ENCODE peak calls at places on chromosome 4, in ten cellular contexts. Q is spleen, K is BJ, P is brain microvascular endothelial cell, T is choroid plexus epithelial cell, S is tibial artery, X is AG04450, E is mucosa of descending colon, D is left lung, N is Calu3. W is an unnamed sample.

GRCh38 chr4:101114936-101115372 is 232.4 kb downstream of the PPP3CA start:
- DNase-seq in Q (no peak), K (no peak), N (peak), P (peak), D (no peak), S (no peak), T (peak), E (no peak), X (no peak), W (no peak)

GRCh38 chr4:123922847-123923246 is 526.3 kb downstream of the SPRY1 start:
- DNase-seq in N (no peak), K (no peak), Q (no peak), S (no peak), E (no peak), P (no peak), X (no peak), T (no peak), D (no peak), W (no peak)

GRCh38 chr4:139265654-139266053 is 14.4 kb downstream of the MGARP start:
- DNase-seq in D (no peak), P (no peak), T (no peak), N (no peak), S (no peak), E (no peak), Q (no peak), X (no peak), K (no peak), W (no peak)

GRCh38 chr4:107825072-107825789 is 499 bp downstream of the SGMS2 start:
- DNase-seq in D (peak), E (peak), S (peak), Q (no peak), P (peak), T (peak), N (peak), X (no peak), K (no peak), W (no peak)

GRCh38 chr4:141229408-141230101 is 8.9 kb downstream of the ZNF330 start:
- DNase-seq in K (no peak), T (no peak), E (no peak), Q (no peak), P (no peak), X (no peak), D (no peak), S (no peak), N (no peak), W (no peak)

GRCh38 chr4:54676062-54676461 is 18.3 kb downstream of the KIT start:
- DNase-seq in K (no peak), N (no peak), D (no peak), S (no peak), P (no peak), Q (no peak), T (no peak), X (no peak), E (no peak), W (no peak)

GRCh38 chr4:83490876-83491450 is 6.1 kb upstream of the ABRAXAS1 start:
- DNase-seq in X (no peak), S (no peak), P (peak), D (no peak), N (peak), K (no peak), T (peak), Q (no peak), E (no peak), W (no peak)

GRCh38 chr4:7539659-7540058 is 104.9 kb upstream of the PSAPL1 start:
- DNase-seq in S (no peak), P (peak), T (peak), K (no peak), N (peak), D (no peak), X (no peak), E (peak), Q (peak), W (no peak)

GRCh38 chr4:93731448-93731847 is 97.1 kb upstream of the ATOH1 start:
- DNase-seq in N (no peak), P (peak), S (no peak), X (no peak), D (no peak), Q (no peak), T (no peak), K (no peak), E (no peak), W (no peak)

GRCh38 chr4:154018659-154019058 is 229.8 kb upstream of the SFRP2 start:
- DNase-seq in N (peak), S (no peak), Q (no peak), E (no peak), K (no peak), D (no peak), X (no peak), T (peak), P (no peak), W (no peak)

GRCh38 chr4:112214397-112215264 is 17.0 kb upstream of the AP1AR start:
- DNase-seq in P (no peak), N (no peak), X (no peak), T (peak), D (no peak), E (no peak), Q (no peak), K (no peak), S (no peak), W (no peak)

GRCh38 chr4:167802463-167803212 is 289.7 kb upstream of the ANXA10 start:
- DNase-seq in E (no peak), K (no peak), S (no peak), Q (no peak), P (no peak), N (no peak), T (no peak), X (no peak), D (no peak), W (no peak)

GRCh38 chr4:174222266-174222872 is 61.1 kb downstream of the FBXO8 start:
- DNase-seq in X (no peak), P (peak), E (no peak), D (no peak), N (peak), K (no peak), Q (no peak), S (no peak), T (peak), W (no peak)

GRCh38 chr4:80154547-80154933 is 42.8 kb upstream of the PRDM8 start:
- DNase-seq in E (no peak), X (no peak), K (no peak), D (no peak), T (peak), S (no peak), N (no peak), P (no peak), Q (no peak), W (no peak)

GRCh38 chr4:8774071-8774470 is 97.6 kb downstream of the HMX1 start:
- DNase-seq in X (no peak), S (no peak), K (no peak), Q (peak), P (no peak), D (no peak), N (no peak), T (no peak), E (peak), W (no peak)

GRCh38 chr4:3851881-3852280 is 85.7 kb downstream of the ADRA2C start:
- DNase-seq in N (no peak), D (no peak), P (no peak), Q (no peak), T (no peak), K (no peak), E (peak), S (no peak), X (no peak), W (no peak)

GRCh38 chr4:112633477-112634235 is 3.1 kb downstream of the ZGRF1 start:
- DNase-seq in E (no peak), K (no peak), Q (no peak), D (no peak), P (no peak), X (no peak), N (no peak), S (no peak), T (peak), W (no peak)

GRCh38 chr4:23957465-23957864 is 67.6 kb upstream of the PPARGC1A start:
- DNase-seq in D (no peak), E (no peak), T (no peak), S (no peak), P (no peak), X (no peak), Q (no peak), K (no peak), N (no peak), W (no peak)

GRCh38 chr4:29467044-29467717 is 1253.0 kb upstream of the PCDH7 start:
- DNase-seq in P (peak), D (no peak), T (no peak), K (no peak), N (no peak), S (no peak), X (no peak), Q (no peak), E (no peak), W (no peak)

GRCh38 chr4:508675-509373 is 9.8 kb downstream of the PIGG start:
- DNase-seq in S (no peak), P (no peak), N (no peak), E (no peak), K (peak), T (peak), Q (no peak), D (no peak), X (no peak), W (no peak)

GRCh38 chr4:40506492-40506891 is 123.2 kb downstream of the RBM47 start:
- DNase-seq in T (no peak), Q (no peak), E (no peak), K (no peak), D (no peak), N (no peak), P (no peak), X (no peak), S (no peak), W (no peak)

GRCh38 chr4:28117067-28117756 is 1256.6 kb downstream of the STIM2 start:
- DNase-seq in S (no peak), E (peak), N (no peak), Q (peak), D (no peak), T (no peak), X (no peak), P (no peak), K (no peak), W (no peak)

GRCh38 chr4:71064521-71064920 is 71.1 kb downstream of the DCK start:
- DNase-seq in K (no peak), Q (no peak), N (no peak), X (no peak), S (no peak), T (no peak), E (no peak), D (no peak), P (no peak), W (no peak)

GRCh38 chr4:110119347-110119746 is 79.1 kb downstream of the ELOVL6 start:
- DNase-seq in Q (no peak), P (no peak), E (no peak), X (no peak), T (no peak), N (peak), D (no peak), K (no peak), S (no peak), W (no peak)

GRCh38 chr4:139144161-139144859 is 32.7 kb downstream of the ELF2 start:
- DNase-seq in X (peak), Q (peak), N (peak), E (no peak), S (peak), K (no peak), D (peak), T (peak), P (peak), W (no peak)

GRCh38 chr4:67087897-67088296 is 457.4 kb downstream of the CENPC start:
- DNase-seq in P (peak), T (no peak), N (peak), Q (no peak), K (no peak), X (no peak), D (no peak), E (no peak), S (peak), W (no peak)

GRCh38 chr4:55866290-55866907 is 13.0 kb downstream of the EXOC1 start:
- DNase-seq in D (no peak), N (peak), X (peak), Q (no peak), E (no peak), S (no peak), T (peak), K (peak), P (peak), W (no peak)

GRCh38 chr4:168397611-168398169 is 79.1 kb upstream of the DDX60 start:
- DNase-seq in Q (no peak), P (no peak), N (no peak), E (no peak), X (no peak), T (no peak), K (no peak), S (no peak), D (no peak), W (no peak)

GRCh38 chr4:38424171-38424871 is 239.7 kb upstream of the KLF3 start:
- DNase-seq in S (no peak), K (no peak), N (peak), D (no peak), Q (no peak), T (no peak), E (peak), X (no peak), P (no peak), W (no peak)

GRCh38 chr4:26325191-26325590 is 4.4 kb downstream of the RBPJ start:
- DNase-seq in S (no peak), D (no peak), P (peak), Q (no peak), N (peak), T (peak), X (no peak), K (no peak), E (no peak), W (no peak)
- TF ChIP-seq CTCF in S (no peak), D (no peak), P (peak), Q (peak), N (no peak), T (peak), X (peak), K (peak), E (no peak), W (peak)

GRCh38 chr4:10163296-10163695 is 46.7 kb upstream of the WDR1 start:
- DNase-seq in X (no peak), T (no peak), Q (no peak), E (no peak), N (no peak), D (no peak), P (no peak), S (no peak), K (no peak), W (no peak)

GRCh38 chr4:10162341-10163000 is 45.9 kb upstream of the WDR1 start:
- DNase-seq in E (no peak), N (no peak), K (no peak), P (no peak), Q (no peak), D (no peak), S (no peak), T (no peak), X (no peak), W (no peak)

GRCh38 chr4:10161840-10162239 is 45.2 kb upstream of the WDR1 start:
- DNase-seq in E (no peak), P (no peak), K (no peak), D (no peak), Q (no peak), X (no peak), N (no peak), S (no peak), T (no peak), W (no peak)

GRCh38 chr4:10167201-10167600 is 50.6 kb upstream of the WDR1 start:
- DNase-seq in S (no peak), N (no peak), E (no peak), P (no peak), Q (no peak), D (no peak), T (no peak), K (no peak), X (no peak), W (no peak)

GRCh38 chr4:10164877-10165283 is 48.3 kb upstream of the WDR1 start:
- DNase-seq in P (peak), D (no peak), N (peak), K (no peak), Q (no peak), E (no peak), X (no peak), S (no peak), T (peak), W (no peak)
- TF ChIP-seq CTCF in P (peak), D (peak), N (no peak), K (peak), Q (peak), E (no peak), X (peak), S (peak), T (peak), W (peak)

DNA sequence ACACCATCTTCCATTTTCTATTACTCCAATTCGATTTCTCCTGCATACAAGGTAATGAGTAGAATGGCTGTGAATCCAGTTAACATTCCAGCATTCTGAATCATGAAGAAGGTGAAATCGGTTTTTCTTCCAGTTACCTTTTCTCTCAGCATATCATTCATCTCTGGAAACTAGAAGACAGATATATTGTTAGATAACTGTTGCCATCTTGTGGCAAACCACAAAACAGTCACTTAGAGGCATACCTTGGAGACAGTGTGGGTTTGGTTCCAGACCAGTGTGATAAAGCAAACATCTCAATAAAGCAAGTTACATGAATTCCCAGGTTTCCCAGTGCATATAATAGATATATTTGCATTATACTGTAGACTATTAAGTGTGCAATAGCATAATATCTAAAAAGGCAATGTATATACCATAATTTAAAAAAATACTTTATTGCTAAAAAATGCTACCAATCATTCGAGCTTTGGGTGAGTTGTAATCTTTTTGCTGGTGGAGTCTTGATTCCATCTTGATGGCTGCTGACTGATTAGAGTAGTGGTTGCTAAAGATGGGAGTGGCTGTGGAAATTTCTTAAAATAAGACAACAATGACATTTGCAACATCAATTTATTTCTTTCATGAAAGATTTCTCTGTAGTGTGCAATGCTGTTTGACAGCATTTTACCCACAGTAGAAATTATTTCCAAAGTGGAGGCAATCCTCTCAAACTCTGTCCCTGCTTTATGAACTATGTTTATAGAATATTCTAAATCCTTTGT is 82.1 kb downstream of the SLC39A8 start:
- DNase-seq in P (peak), T (peak), E (no peak), S (no peak), X (no peak), N (peak), D (no peak), K (no peak), Q (no peak), W (no peak)
- TF ChIP-seq CTCF in P (peak), T (peak), E (no peak), S (peak), X (peak), N (peak), D (peak), K (peak), Q (peak), W (peak)

GRCh38 chr4:2043396-2044118 is 15.6 kb upstream of the NAT8L start:
- DNase-seq in X (no peak), N (no peak), D (no peak), K (no peak), T (no peak), Q (peak), P (no peak), S (no peak), E (no peak), W (no peak)

GRCh38 chr4:2042947-2043395 is 16.2 kb upstream of the NAT8L start:
- DNase-seq in S (no peak), Q (no peak), E (no peak), X (no peak), K (no peak), N (no peak), P (no peak), D (no peak), T (no peak), W (no peak)

GRCh38 chr4:2041234-2042130 is 17.6 kb upstream of the NAT8L start:
- DNase-seq in X (peak), T (peak), K (peak), S (peak), D (peak), N (peak), E (peak), P (peak), Q (peak), W (peak)

GRCh38 chr4:2044119-2044485 is 15.0 kb upstream of the NAT8L start:
- DNase-seq in S (no peak), K (no peak), T (no peak), P (no peak), Q (no peak), N (no peak), X (no peak), D (no peak), E (no peak), W (no peak)

GRCh38 chr4:2042207-2042946 is 16.8 kb upstream of the NAT8L start:
- DNase-seq in D (no peak), S (no peak), K (no peak), Q (peak), T (no peak), P (no peak), N (peak), E (no peak), X (no peak), W (no peak)
- TF ChIP-seq CTCF in D (no peak), S (no peak), K (no peak), Q (no peak), T (no peak), P (no peak), N (no peak), E (no peak), X (no peak), W (no peak)

GRCh38 chr4:145619639-145619996 is 433 bp downstream of the MMAA start:
- DNase-seq in T (peak), Q (peak), D (peak), X (no peak), K (no peak), N (peak), P (peak), S (peak), E (peak), W (no peak)
- TF ChIP-seq CTCF in T (no peak), Q (no peak), D (no peak), X (no peak), K (no peak), N (no peak), P (no peak), S (no peak), E (no peak), W (no peak)

DNA sequence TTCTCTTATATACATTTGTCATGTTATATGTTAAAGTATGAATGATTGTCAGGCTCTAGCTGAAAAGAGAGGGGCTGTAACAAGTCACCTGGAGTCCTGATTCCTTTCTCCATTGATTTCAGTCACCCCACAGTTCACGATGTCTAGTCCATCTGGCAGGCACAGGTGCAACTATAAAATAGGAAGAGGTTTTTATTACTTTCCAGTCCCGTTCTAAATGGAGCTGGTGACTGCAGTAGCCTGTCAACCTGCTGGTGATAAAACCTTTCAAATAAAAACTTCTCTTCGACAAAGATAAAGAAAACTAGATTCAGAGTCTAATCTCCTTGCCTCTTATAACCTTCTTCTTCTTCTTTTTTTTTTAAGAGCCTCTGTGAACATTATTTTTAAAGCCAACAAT is 27.6 kb upstream of the CDKN2AIP start:
- DNase-seq in N (no peak), Q (no peak), K (no peak), D (no peak), S (no peak), X (no peak), E (no peak), P (no peak), T (no peak), W (no peak)
- TF ChIP-seq CTCF in N (no peak), Q (no peak), K (no peak), D (no peak), S (no peak), X (no peak), E (no peak), P (no peak), T (no peak), W (no peak)

GRCh38 chr4:20299515-20299914 is 47.8 kb downstream of the SLIT2 start:
- DNase-seq in D (no peak), X (peak), T (peak), E (no peak), N (peak), K (no peak), Q (no peak), P (peak), S (no peak), W (no peak)
- TF ChIP-seq CTCF in D (peak), X (peak), T (peak), E (no peak), N (peak), K (peak), Q (no peak), P (peak), S (peak), W (peak)

W was measured in osteocyte.